ENCODE peak calls at places on chromosome 18, in five cellular contexts. One of them, this sample, is unnamed.

GRCh38 chr18:22515250-22515649 is 97.5 kb upstream of the CTAGE1 start:
- DNase-seq in pancreas: no peak
- DNase-seq in B cell: no peak
- DNase-seq in Calu3: no peak
- DNase-seq in GM13977: no peak
- DNase-seq in this sample: no peak

GRCh38 chr18:48888681-48889080 is 62.1 kb downstream of the SMAD7 start:
- DNase-seq in Calu3: no peak
- DNase-seq in B cell: no peak
- DNase-seq in pancreas: no peak
- DNase-seq in GM13977: no peak
- DNase-seq in this sample: no peak

GRCh38 chr18:21110667-21111350 is 804 bp downstream of the ROCK1 start:
- DNase-seq in B cell: peak; percentile 77
- DNase-seq in pancreas: peak; percentile 76
- DNase-seq in GM13977: peak; percentile 25
- DNase-seq in Calu3: peak; percentile 37
- DNase-seq in this sample: peak; percentile 68

GRCh38 chr18:34709631-34710429 is at the start of gene DTNA:
- DNase-seq in GM13977: no peak
- DNase-seq in B cell: no peak
- DNase-seq in Calu3: peak; percentile 14
- DNase-seq in pancreas: no peak
- DNase-seq in this sample: no peak

GRCh38 chr18:47809420-47809819 is 121.0 kb downstream of the SMAD2 start:
- DNase-seq in B cell: no peak
- DNase-seq in Calu3: no peak
- DNase-seq in GM13977: no peak
- DNase-seq in pancreas: no peak
- DNase-seq in this sample: no peak

GRCh38 chr18:59540356-59540755 is 156.9 kb downstream of the CCBE1 start:
- DNase-seq in B cell: no peak
- DNase-seq in GM13977: no peak
- DNase-seq in Calu3: no peak
- DNase-seq in pancreas: no peak
- DNase-seq in this sample: no peak

GRCh38 chr18:53819174-53819573 is 405.3 kb downstream of the MBD2 start:
- DNase-seq in GM13977: no peak
- DNase-seq in Calu3: no peak
- DNase-seq in pancreas: peak; percentile 36
- DNase-seq in B cell: no peak
- DNase-seq in this sample: no peak

GRCh38 chr18:71443726-71444480 is 1100.2 kb downstream of the CBLN2 start:
- DNase-seq in pancreas: no peak
- DNase-seq in GM13977: no peak
- DNase-seq in Calu3: no peak
- DNase-seq in B cell: no peak
- DNase-seq in this sample: no peak

GRCh38 chr18:23058746-23059440 is 76.4 kb upstream of the CABLES1 start:
- DNase-seq in GM13977: no peak
- DNase-seq in B cell: no peak
- DNase-seq in Calu3: no peak
- DNase-seq in pancreas: no peak
- DNase-seq in this sample: no peak

GRCh38 chr18:8051388-8051787 is 484.3 kb downstream of the PTPRM start:
- DNase-seq in Calu3: no peak
- DNase-seq in B cell: no peak
- DNase-seq in pancreas: no peak
- DNase-seq in GM13977: no peak
- DNase-seq in this sample: no peak

GRCh38 chr18:65380986-65381385 is 369.8 kb upstream of the CDH7 start:
- DNase-seq in B cell: no peak
- DNase-seq in GM13977: no peak
- DNase-seq in Calu3: no peak
- DNase-seq in pancreas: no peak
- DNase-seq in this sample: no peak

GRCh38 chr18:23422751-23423418 is 30.2 kb upstream of the RIOK3 start:
- DNase-seq in pancreas: no peak
- DNase-seq in Calu3: peak; percentile 78
- DNase-seq in GM13977: peak; percentile 53
- DNase-seq in B cell: peak; percentile 47
- DNase-seq in this sample: peak; percentile 47

GRCh38 chr18:47758000-47758399 is 172.5 kb downstream of the SMAD2 start:
- DNase-seq in pancreas: no peak
- DNase-seq in GM13977: no peak
- DNase-seq in B cell: no peak
- DNase-seq in Calu3: no peak
- DNase-seq in this sample: no peak

GRCh38 chr18:68714356-68714706 is 577 bp downstream of the TMX3 start:
- DNase-seq in B cell: no peak
- DNase-seq in Calu3: peak; percentile 5
- DNase-seq in pancreas: no peak
- DNase-seq in GM13977: no peak
- DNase-seq in this sample: no peak

GRCh38 chr18:43863180-43863579 is 585.9 kb upstream of the SYT4 start:
- DNase-seq in GM13977: no peak
- DNase-seq in Calu3: no peak
- DNase-seq in pancreas: no peak
- DNase-seq in B cell: no peak
- DNase-seq in this sample: no peak

GRCh38 chr18:57211412-57211750 is 64.5 kb downstream of the BOD1L2 start:
- DNase-seq in B cell: no peak
- DNase-seq in Calu3: no peak
- DNase-seq in GM13977: no peak
- DNase-seq in pancreas: no peak
- DNase-seq in this sample: no peak

GRCh38 chr18:50057009-50057408 is 137.9 kb downstream of the MYO5B start:
- DNase-seq in GM13977: no peak
- DNase-seq in pancreas: no peak
- DNase-seq in Calu3: no peak
- DNase-seq in B cell: no peak
- DNase-seq in this sample: no peak

GRCh38 chr18:50053142-50053541 is 141.8 kb downstream of the MYO5B start:
- DNase-seq in GM13977: no peak
- DNase-seq in B cell: no peak
- DNase-seq in pancreas: no peak
- DNase-seq in Calu3: no peak
- DNase-seq in this sample: no peak

GRCh38 chr18:50056185-50056584 is 138.8 kb downstream of the MYO5B start:
- DNase-seq in GM13977: no peak
- DNase-seq in Calu3: no peak
- DNase-seq in pancreas: no peak
- DNase-seq in B cell: no peak
- DNase-seq in this sample: no peak

GRCh38 chr18:50055474-50055873 is 139.5 kb downstream of the MYO5B start:
- DNase-seq in GM13977: no peak
- DNase-seq in pancreas: no peak
- DNase-seq in B cell: no peak
- DNase-seq in Calu3: no peak
- DNase-seq in this sample: no peak

GRCh38 chr18:50051288-50051687 is 143.7 kb downstream of the MYO5B start:
- DNase-seq in pancreas: no peak
- DNase-seq in B cell: no peak
- DNase-seq in GM13977: no peak
- DNase-seq in Calu3: peak; percentile 50
- DNase-seq in this sample: no peak
- TF ChIP-seq CTCF in pancreas: no peak
- TF ChIP-seq CTCF in B cell: no peak
- TF ChIP-seq CTCF in GM13977: no peak
- TF ChIP-seq CTCF in Calu3: peak; percentile 39
- TF ChIP-seq CTCF in this sample: no peak

GRCh38 chr18:77054606-77055428 is 77.8 kb downstream of the MBP start:
- DNase-seq in B cell: peak; percentile 86
- DNase-seq in Calu3: peak; percentile 96
- DNase-seq in GM13977: peak; percentile 86
- DNase-seq in pancreas: peak; percentile 56
- DNase-seq in this sample: peak; percentile 66
- TF ChIP-seq CTCF in B cell: peak; percentile 64
- TF ChIP-seq CTCF in Calu3: peak; percentile 83
- TF ChIP-seq CTCF in GM13977: peak; percentile 82
- TF ChIP-seq CTCF in pancreas: no peak
- TF ChIP-seq CTCF in this sample: peak; percentile 60

GRCh38 chr18:3254725-3255124 is 7.1 kb downstream of the MYL12A start:
- DNase-seq in Calu3: no peak
- DNase-seq in B cell: no peak
- DNase-seq in pancreas: no peak
- DNase-seq in GM13977: no peak
- DNase-seq in this sample: no peak
- TF ChIP-seq CTCF in Calu3: no peak
- TF ChIP-seq CTCF in B cell: no peak
- TF ChIP-seq CTCF in pancreas: no peak
- TF ChIP-seq CTCF in GM13977: no peak
- TF ChIP-seq CTCF in this sample: no peak

DNA sequence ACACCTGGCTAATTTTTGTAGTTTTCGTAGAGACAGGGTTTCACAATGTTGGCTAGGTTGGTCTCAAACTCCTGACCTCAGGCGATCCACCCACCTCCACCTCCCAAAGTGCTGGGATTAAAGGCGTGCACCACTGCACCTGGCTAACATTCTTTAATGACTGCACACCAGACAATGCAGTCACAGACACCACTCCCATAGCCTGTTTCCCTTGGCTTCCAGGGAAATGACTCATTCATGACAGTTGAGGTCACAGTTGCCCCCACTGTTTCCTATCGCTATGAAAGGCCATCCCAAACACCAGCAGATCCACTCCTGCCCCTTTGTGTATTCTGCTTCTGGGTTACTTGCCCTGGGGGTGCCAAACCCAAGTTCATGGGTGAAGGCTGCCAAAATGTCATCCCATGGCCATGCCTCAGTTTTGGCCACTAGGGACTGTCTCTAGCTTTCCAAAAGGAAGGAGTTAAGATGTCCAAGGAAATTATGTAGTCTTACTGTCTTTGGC is 8.7 kb downstream of the CHMP1B start:
- DNase-seq in pancreas: no peak
- DNase-seq in Calu3: peak; percentile 73
- DNase-seq in B cell: no peak
- DNase-seq in GM13977: no peak
- DNase-seq in this sample: no peak
- TF ChIP-seq CTCF in pancreas: no peak
- TF ChIP-seq CTCF in Calu3: no peak
- TF ChIP-seq CTCF in B cell: no peak
- TF ChIP-seq CTCF in GM13977: no peak
- TF ChIP-seq CTCF in this sample: no peak

DNA sequence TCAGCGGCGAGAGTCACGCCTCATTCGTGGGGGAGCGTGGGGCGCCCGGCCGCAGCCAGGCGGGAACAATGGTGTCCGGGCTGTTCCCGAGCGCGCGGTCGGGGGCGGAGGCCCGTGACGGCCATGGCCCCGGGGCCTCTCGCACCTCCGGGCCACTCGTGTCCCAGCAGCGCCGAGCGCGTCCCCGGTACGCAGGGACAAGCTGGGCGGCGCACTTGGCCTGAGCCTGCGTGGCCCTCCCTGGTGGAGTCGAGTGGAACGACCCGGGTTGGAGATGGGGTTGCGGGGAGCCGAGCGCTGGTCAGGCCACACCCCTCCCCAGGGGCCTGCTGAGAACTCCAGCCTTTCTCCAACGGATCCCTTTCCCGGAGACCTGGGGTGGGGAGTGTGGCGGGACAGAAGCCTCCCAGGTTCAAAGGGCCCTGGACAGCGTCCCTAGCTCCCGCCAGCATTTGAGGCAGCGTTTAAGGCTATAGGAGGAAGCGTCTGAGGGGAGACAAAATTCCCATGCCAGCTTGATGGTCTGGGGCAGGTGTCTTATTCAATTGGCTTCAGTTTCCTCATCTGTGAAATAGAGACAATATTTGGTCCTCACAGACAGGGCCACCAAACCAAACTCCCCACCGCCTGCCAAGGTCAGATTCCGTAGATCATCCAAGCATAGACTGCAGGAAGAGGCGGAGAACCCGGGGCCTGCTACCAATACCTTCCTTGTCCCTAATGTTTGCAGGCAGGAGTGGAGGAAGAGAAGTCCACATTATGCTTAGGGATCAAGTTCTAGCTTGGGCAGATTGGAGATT is 545 bp downstream of the CNDP2 start:
- DNase-seq in pancreas: peak; percentile 87
- DNase-seq in B cell: no peak
- DNase-seq in GM13977: no peak
- DNase-seq in Calu3: peak; percentile 74
- DNase-seq in this sample: no peak
- TF ChIP-seq CTCF in pancreas: no peak
- TF ChIP-seq CTCF in B cell: no peak
- TF ChIP-seq CTCF in GM13977: no peak
- TF ChIP-seq CTCF in Calu3: no peak
- TF ChIP-seq CTCF in this sample: no peak

GRCh38 chr18:26863921-26864497 is 1.5 kb downstream of the AQP4 start:
- DNase-seq in pancreas: no peak
- DNase-seq in B cell: no peak
- DNase-seq in Calu3: no peak
- DNase-seq in GM13977: no peak
- DNase-seq in this sample: no peak
- TF ChIP-seq CTCF in pancreas: no peak
- TF ChIP-seq CTCF in B cell: no peak
- TF ChIP-seq CTCF in Calu3: no peak
- TF ChIP-seq CTCF in GM13977: no peak
- TF ChIP-seq CTCF in this sample: no peak